ENCODE peak calls at places on chromosomes 2 and 18, in five cellular contexts. G is cardiac fibroblast; N is GM12891; Z is left cardiac atrium; J is activated naive CD4-positive, alpha-beta T cell. K is an unnamed sample.

GRCh38 chr2:55430536-55430935 is 10.9 kb upstream of the CCDC88A start:
- DNase-seq in J (no peak), Z (no peak), N (no peak), G (peak; percentile 43), K (no peak)

GRCh38 chr2:148674063-148675020 is 29.8 kb downstream of the EPC2 start:
- DNase-seq in Z (no peak), J (no peak), G (no peak), N (no peak), K (peak; percentile 66)

GRCh38 chr2:240578488-240578887 is 8.0 kb upstream of the CAPN10 start:
- DNase-seq in G (no peak), J (no peak), Z (no peak), N (no peak), K (no peak)

GRCh38 chr2:27356056-27356381 is 545 bp downstream of the GTF3C2 start:
- DNase-seq in G (peak; percentile 63), J (peak; percentile 48), N (no peak), Z (peak; percentile 42), K (peak; percentile 85)

GRCh38 chr2:130332271-130333073 is 10.2 kb upstream of the IMP4 start:
- DNase-seq in N (peak; percentile 76), Z (peak; percentile 83), G (peak; percentile 87), J (peak; percentile 66), K (peak; percentile 92)

GRCh38 chr2:173808676-173809075 is 156.5 kb downstream of the SP3 start:
- DNase-seq in N (no peak), J (no peak), G (no peak), Z (no peak), K (no peak)

GRCh38 chr18:50231621-50232020 is 34.7 kb downstream of the CFAP53 start:
- DNase-seq in G (no peak), J (no peak), Z (no peak), N (no peak), K (no peak)

GRCh38 chr2:205612661-205613060 is 69.6 kb upstream of the NRP2 start:
- DNase-seq in N (no peak), G (no peak), Z (no peak), J (no peak), K (peak; percentile 62)

GRCh38 chr2:196463706-196464105 is 175.8 kb upstream of the CCDC150 start:
- DNase-seq in N (no peak), J (no peak), G (no peak), Z (no peak), K (no peak)

GRCh38 chr2:19654310-19655090 is 247.3 kb downstream of the TTC32 start:
- DNase-seq in Z (no peak), J (no peak), G (no peak), N (no peak), K (no peak)

GRCh38 chr2:207762146-207762545 is 7.6 kb downstream of the FZD5 start:
- DNase-seq in J (no peak), N (no peak), Z (no peak), G (no peak), K (no peak)

GRCh38 chr2:81266106-81266505 is 961.6 kb upstream of the LRRTM1 start:
- DNase-seq in J (no peak), N (no peak), G (peak; percentile 1), Z (no peak), K (peak; percentile 56)

GRCh38 chr2:237291138-237291792 is 122.7 kb downstream of the COL6A3 start:
- DNase-seq in G (peak; percentile 100), Z (peak; percentile 97), N (no peak), J (no peak), K (peak; percentile 93)

GRCh38 chr2:235371018-235371417 is 122.8 kb upstream of the AGAP1 start:
- DNase-seq in J (no peak), N (no peak), Z (no peak), G (no peak), K (no peak)

GRCh38 chr2:219551412-219551811 is 7.6 kb downstream of the TMEM198 start:
- DNase-seq in N (no peak), G (peak; percentile 60), Z (peak; percentile 57), J (no peak), K (peak; percentile 74)

GRCh38 chr2:66021296-66021695 is 413.6 kb upstream of the MEIS1 start:
- DNase-seq in J (no peak), Z (no peak), N (no peak), G (no peak), K (no peak)

GRCh38 chr2:217942731-217943335 is 60.0 kb downstream of the TNS1 start:
- DNase-seq in N (no peak), J (no peak), Z (peak; percentile 27), G (no peak), K (no peak)

GRCh38 chr2:3189076-3189591 is 188.5 kb downstream of the EIPR1 start:
- DNase-seq in J (no peak), G (no peak), Z (no peak), N (no peak), K (no peak)

GRCh38 chr2:8624855-8625398 is 56.9 kb upstream of the ID2 start:
- DNase-seq in J (no peak), N (no peak), Z (no peak), G (no peak), K (peak; percentile 45)

GRCh38 chr18:1062592-1062991 is 157.9 kb downstream of the ADCYAP1 start:
- DNase-seq in N (no peak), G (peak; percentile 34), J (no peak), Z (no peak), K (peak; percentile 56)

GRCh38 chr2:54574107-54574859 is 118.2 kb downstream of the SPTBN1 start:
- DNase-seq in N (no peak), J (peak; percentile 34), Z (peak; percentile 43), G (peak; percentile 53), K (peak; percentile 71)

GRCh38 chr2:183032200-183032794 is 6.0 kb downstream of the NCKAP1 start:
- DNase-seq in N (no peak), J (no peak), G (peak; percentile 24), Z (no peak), K (no peak)

GRCh38 chr2:197668296-197668695 is 7.1 kb downstream of the RFTN2 start:
- DNase-seq in Z (no peak), J (no peak), N (no peak), G (no peak), K (no peak)

GRCh38 chr2:175579646-175580045 is 398.1 kb upstream of the ATP5MC3 start:
- DNase-seq in G (no peak), N (no peak), Z (no peak), J (no peak), K (no peak)

GRCh38 chr2:235419996-235420395 is 73.8 kb upstream of the AGAP1 start:
- DNase-seq in J (no peak), N (no peak), G (no peak), Z (no peak), K (no peak)

GRCh38 chr2:179218848-179219594 is 45.6 kb downstream of the SESTD1 start:
- DNase-seq in J (peak; percentile 27), G (peak; percentile 94), Z (peak; percentile 71), N (peak; percentile 24), K (peak; percentile 82)

GRCh38 chr18:39675916-39676315 is 2110.3 kb upstream of the CELF4 start:
- DNase-seq in N (no peak), J (no peak), G (peak; percentile 29), Z (no peak), K (no peak)

GRCh38 chr2:171550613-171551012 is 28.3 kb downstream of the CYBRD1 start:
- DNase-seq in J (no peak), G (peak; percentile 19), N (no peak), Z (no peak), K (no peak)

GRCh38 chr2:234245945-234246344 is 195.4 kb downstream of the SPP2 start:
- DNase-seq in N (no peak), Z (no peak), J (no peak), G (peak; percentile 68), K (peak; percentile 53)

GRCh38 chr2:166032361-166032760 is 78.8 kb upstream of the TTC21B start:
- DNase-seq in J (no peak), Z (no peak), N (no peak), G (no peak), K (no peak)

GRCh38 chr2:127638361-127639110 is 7.4 kb upstream of the GPR17 start:
- DNase-seq in Z (no peak), N (no peak), J (no peak), G (peak; percentile 50), K (peak; percentile 94)

GRCh38 chr2:8525582-8526402 is 156.1 kb upstream of the ID2 start:
- DNase-seq in Z (peak; percentile 83), G (peak; percentile 64), N (peak; percentile 61), J (no peak), K (no peak)

GRCh38 chr2:143140864-143141637 is 11.8 kb downstream of the ARHGAP15 start:
- DNase-seq in G (no peak), J (no peak), Z (no peak), N (no peak), K (no peak)

GRCh38 chr2:119387381-119388129 is 20.8 kb downstream of the DBI start:
- DNase-seq in N (no peak), J (no peak), Z (peak; percentile 78), G (peak; percentile 92), K (peak; percentile 81)

GRCh38 chr2:66790651-66791181 is 355.8 kb downstream of the MEIS1 start:
- DNase-seq in N (no peak), G (peak; percentile 24), J (no peak), Z (no peak), K (no peak)

GRCh38 chr2:122799391-122799790 is 1043.9 kb downstream of the TSN start:
- DNase-seq in Z (no peak), G (peak; percentile 87), J (no peak), N (no peak), K (no peak)

K was measured in islet precursor cell.